ENCODE peak calls at places on chromosomes 7 and 10, in four cellular contexts. D, Q, X and V are unnamed samples.

GRCh38 chr10:123573236-123574147 is 92.7 kb upstream of the GPR26 start:
- DNase-seq in Q (no peak), X (peak), D (no peak), V (no peak)

GRCh38 chr10:115209133-115209532 is 116.0 kb downstream of the ATRNL1 start:
- DNase-seq in Q (no peak), X (no peak), D (no peak), V (no peak)

GRCh38 chr7:140724706-140725105 is 28.2 kb downstream of the NDUFB2 start:
- DNase-seq in Q (no peak), X (no peak), D (no peak), V (no peak)

GRCh38 chr10:88154596-88155250 is 291.3 kb downstream of the PTEN start:
- DNase-seq in X (no peak), Q (peak), D (no peak), V (no peak)

GRCh38 chr10:71045936-71046335 is 157.6 kb upstream of the PCBD1 start:
- DNase-seq in D (no peak), X (no peak), Q (no peak), V (no peak)

GRCh38 chr7:20288036-20288435 is 42.7 kb upstream of the ITGB8 start:
- DNase-seq in D (no peak), X (no peak), Q (peak), V (no peak)

GRCh38 chr10:3782456-3783312 is 2.3 kb downstream of the KLF6 start:
- DNase-seq in Q (peak), X (no peak), D (no peak), V (no peak)

GRCh38 chr10:109979215-109979614 is 28.6 kb upstream of the ADD3 start:
- DNase-seq in D (no peak), Q (no peak), X (no peak), V (no peak)

GRCh38 chr7:73737491-73738219 is 947 bp downstream of the ABHD11 start:
- DNase-seq in Q (no peak), D (no peak), X (no peak), V (no peak)

GRCh38 chr7:100884741-100885439 is 4.6 kb downstream of the UFSP1 start:
- DNase-seq in Q (no peak), D (no peak), X (no peak), V (no peak)

GRCh38 chr7:143519411-143520131 is 41.9 kb downstream of the TAS2R41 start:
- DNase-seq in X (no peak), D (no peak), Q (peak), V (peak)

GRCh38 chr7:36911788-36912187 is 187.5 kb upstream of the AOAH start:
- DNase-seq in D (no peak), Q (peak), X (no peak), V (no peak)

GRCh38 chr7:20219446-20220292 is 2.5 kb upstream of the MACC1 start:
- DNase-seq in D (no peak), X (peak), Q (peak), V (peak)

GRCh38 chr10:59698326-59698725 is 11.3 kb downstream of the SLC16A9 start:
- DNase-seq in D (no peak), Q (no peak), X (no peak), V (no peak)

GRCh38 chr10:96740579-96741281 is 20.4 kb upstream of the PIK3AP1 start:
- DNase-seq in Q (no peak), X (no peak), D (no peak), V (no peak)

GRCh38 chr10:29733323-29733722 is 98.6 kb upstream of the SVIL start:
- DNase-seq in X (no peak), Q (no peak), D (no peak), V (no peak)

GRCh38 chr10:25068152-25069058 is 52.0 kb downstream of the THNSL1 start:
- DNase-seq in D (no peak), Q (peak), X (no peak), V (no peak)

GRCh38 chr7:56087445-56087844 is 5.3 kb downstream of the PHKG1 start:
- DNase-seq in D (no peak), X (no peak), Q (no peak), V (no peak)

GRCh38 chr10:94066411-94066810 is 72.7 kb downstream of the PLCE1 start:
- DNase-seq in Q (peak), X (no peak), D (no peak), V (no peak)

GRCh38 chr7:45649560-45650346 is 75.6 kb downstream of the ADCY1 start:
- DNase-seq in Q (no peak), D (no peak), X (no peak), V (no peak)